ENCODE peak calls at places on chromosome 3, in eight cellular contexts. F is GM12891; C is fibroblast of the aortic adventitia; S is frontal cortex; Y is ACHN; B is RCC 7860; N is stimulated activated effector memory CD8-positive, alpha-beta T cell treated with anti-CD3 and anti-CD28 coated beads, Interleukin-12 subunit alpha, Interleukin-12 subunit beta, amount 100 ng/mL, for 72 hours; D is AML-193. U is an unnamed sample.

GRCh38 chr3:52244061-52244628 is 1.4 kb upstream of the PPM1M start:
- DNase-seq in F (peak; percentile 61), C (peak; percentile 38), S (peak; percentile 35), Y (no peak), B (peak; percentile 34), N (peak; percentile 47), D (peak; percentile 98), U (peak; percentile 41)

GRCh38 chr3:108552267-108553159 is 36.7 kb downstream of the CIP2A start:
- DNase-seq in F (no peak), C (peak; percentile 81), S (no peak), Y (peak; percentile 61), B (no peak), N (no peak), D (peak; percentile 73), U (peak; percentile 59)

GRCh38 chr3:49903451-49904424 is at the start of gene MST1R:
- DNase-seq in F (peak; percentile 95), C (no peak), S (no peak), Y (peak; percentile 66), B (no peak), N (peak; percentile 77), D (peak; percentile 21), U (peak; percentile 81)

GRCh38 chr3:102488316-102488715 is 53.5 kb downstream of the ZPLD1 start:
- DNase-seq in F (no peak), C (no peak), S (no peak), Y (no peak), B (no peak), N (no peak), D (no peak), U (no peak)

GRCh38 chr3:4979401-4980228 is at the start of gene BHLHE40:
- DNase-seq in F (no peak), C (peak; percentile 53), S (no peak), Y (no peak), B (no peak), N (peak; percentile 70), D (no peak), U (peak; percentile 49)

GRCh38 chr3:25781758-25782594 is 1.3 kb downstream of the NGLY1 start:
- DNase-seq in F (peak; percentile 30), C (no peak), S (no peak), Y (no peak), B (no peak), N (no peak), D (no peak), U (no peak)

GRCh38 chr3:45870099-45870498 is 16.2 kb upstream of the CCR9 start:
- DNase-seq in F (no peak), C (no peak), S (no peak), Y (no peak), B (no peak), N (no peak), D (no peak), U (no peak)

GRCh38 chr3:119311191-119311925 is 17.2 kb downstream of the ARHGAP31 start:
- DNase-seq in F (no peak), C (peak; percentile 41), S (no peak), Y (peak; percentile 76), B (peak; percentile 96), N (no peak), D (no peak), U (peak; percentile 72)

GRCh38 chr3:184015381-184016019 is 2.2 kb downstream of the ABCC5 start:
- DNase-seq in F (no peak), C (no peak), S (no peak), Y (no peak), B (no peak), N (no peak), D (no peak), U (peak; percentile 29)

GRCh38 chr3:159844801-159845261 is 143.8 kb upstream of the IL12A start:
- DNase-seq in F (no peak), C (no peak), S (no peak), Y (no peak), B (no peak), N (no peak), D (no peak), U (no peak)

GRCh38 chr3:58994746-58995330 is 55.0 kb downstream of the CFAP20DC start:
- DNase-seq in F (peak; percentile 11), C (peak; percentile 83), S (peak; percentile 4), Y (peak; percentile 76), B (peak; percentile 45), N (no peak), D (peak; percentile 73), U (peak; percentile 76)

GRCh38 chr3:25508901-25509300 is 80.8 kb downstream of the RARB start:
- DNase-seq in F (no peak), C (peak; percentile 49), S (no peak), Y (peak; percentile 26), B (peak; percentile 76), N (no peak), D (no peak), U (peak; percentile 43)